ENCODE peak calls at places on chromosomes 3 and 15, in ten cellular contexts. G is NCI-H524; R is activated CD4-positive, alpha-beta T cell treated with anti-CD3 and anti-CD28 coated beads, Interleukin-2, amount 50 U/mL, for 48 hours; Q is activated naive CD4-positive, alpha-beta T cell treated with anti-CD3 and anti-CD28 coated beads, Interleukin-2, amount 50 U/mL, for 16 hours; A is NCI-H82; U is AG04450; S is brain microvascular endothelial cell; Z is mesenteric fat pad; H is stimulated activated CD4-positive, alpha-beta T cell treated with anti-CD3 and anti-CD28 coated beads, Interleukin-2, amount 100 ng/mL, for 48 hours; X is fibroblast of mammary gland. K is an unnamed sample.

GRCh38 chr15:97866994-97867393 is 93.5 kb upstream of the ARRDC4 start:
- DNase-seq in G (peak; percentile 86), H (no peak), Z (no peak), X (no peak), Q (no peak), R (no peak), S (no peak), A (no peak), U (no peak), K (no peak)

GRCh38 chr3:177026505-177027277 is 170.6 kb downstream of the TBL1XR1 start:
- DNase-seq in Q (no peak), H (no peak), S (no peak), G (no peak), U (no peak), X (peak; percentile 23), Z (no peak), R (no peak), A (no peak), K (no peak)

GRCh38 chr3:115699741-115700140 is 76.4 kb downstream of the GAP43 start:
- DNase-seq in G (no peak), R (no peak), H (no peak), S (no peak), X (peak; percentile 56), A (no peak), Z (no peak), U (no peak), Q (no peak), K (no peak)

GRCh38 chr15:94451461-94451860 is 220.1 kb downstream of the MCTP2 start:
- DNase-seq in A (no peak), H (no peak), U (no peak), X (no peak), R (no peak), Q (no peak), S (no peak), G (no peak), Z (no peak), K (no peak)

GRCh38 chr3:184785856-184786255 is 26.1 kb upstream of the VPS8 start:
- DNase-seq in S (no peak), Z (peak; percentile 14), A (no peak), G (peak; percentile 43), Q (no peak), U (no peak), R (no peak), X (peak; percentile 63), H (no peak), K (no peak)

GRCh38 chr15:89171136-89172072 is 50.0 kb downstream of the RLBP1 start:
- DNase-seq in R (peak; percentile 44), A (peak; percentile 71), S (peak; percentile 61), H (peak; percentile 55), G (peak; percentile 57), Q (peak; percentile 19), U (no peak), X (peak; percentile 50), Z (no peak), K (peak; percentile 39)

GRCh38 chr3:10004960-10005564 is 18.4 kb upstream of the EMC3 start:
- DNase-seq in R (no peak), H (no peak), Q (no peak), G (no peak), S (peak; percentile 9), U (no peak), X (no peak), Z (no peak), A (no peak), K (no peak)

GRCh38 chr3:184234224-184234623 is 4.8 kb downstream of the VWA5B2 start:
- DNase-seq in H (no peak), U (peak; percentile 38), S (peak; percentile 69), Z (no peak), X (peak; percentile 77), A (no peak), R (no peak), G (peak; percentile 92), Q (no peak), K (no peak)

GRCh38 chr15:85704720-85705119 is 90.0 kb downstream of the KLHL25 start:
- DNase-seq in X (peak; percentile 68), Z (no peak), R (no peak), U (no peak), A (no peak), Q (no peak), S (no peak), H (no peak), G (peak; percentile 29), K (no peak)

GRCh38 chr3:125062904-125063618 is 7.3 kb upstream of the HEG1 start:
- DNase-seq in H (no peak), U (peak; percentile 96), S (peak; percentile 78), A (no peak), Z (no peak), G (no peak), Q (no peak), R (no peak), X (peak; percentile 87), K (no peak)

GRCh38 chr3:198043149-198043548 is 83.1 kb downstream of the LMLN start:
- DNase-seq in Z (no peak), U (no peak), A (no peak), Q (no peak), R (no peak), S (no peak), H (no peak), G (no peak), X (no peak), K (no peak)

GRCh38 chr15:47511241-47511640 is 206.1 kb upstream of the SEMA6D start:
- DNase-seq in G (no peak), A (no peak), R (no peak), S (no peak), Z (no peak), H (no peak), X (no peak), U (no peak), Q (no peak), K (no peak)

GRCh38 chr15:38750816-38751215 is 186.2 kb upstream of the RASGRP1 start:
- DNase-seq in X (no peak), A (no peak), S (no peak), H (no peak), G (peak; percentile 65), U (no peak), Q (no peak), R (no peak), Z (no peak), K (no peak)